ENCODE peak calls at places on chromosomes 13 and 19, in seven cellular contexts. B is Calu3, A is cardiac muscle cell, S is testis, X is AG04449, G is heart right ventricle, R is nephron progenitor cell. M is an unnamed sample.

GRCh38 chr13:103883698-103884097 is 817.5 kb upstream of the SLC10A2 start:
- DNase-seq in A (peak), X (no peak), G (no peak), S (no peak), B (no peak), R (no peak), M (no peak)

GRCh38 chr19:7562646-7563393 is 27.3 kb downstream of the PNPLA6 start:
- DNase-seq in B (no peak), R (peak), A (peak), S (peak), G (no peak), X (no peak), M (no peak)

GRCh38 chr19:30689474-30689873 is 317.3 kb downstream of the ZNF536 start:
- DNase-seq in R (no peak), X (no peak), S (no peak), A (no peak), G (no peak), B (no peak), M (no peak)

GRCh38 chr19:46862504-46862835 is 1.7 kb downstream of the ARHGAP35 start:
- DNase-seq in R (no peak), B (no peak), X (no peak), S (peak), A (no peak), G (no peak), M (no peak)

GRCh38 chr19:1730157-1730556 is 23.1 kb upstream of the ONECUT3 start:
- DNase-seq in R (no peak), B (no peak), A (no peak), X (no peak), S (no peak), G (no peak), M (no peak)

GRCh38 chr19:39174142-39174541 is 22.6 kb upstream of the NCCRP1 start:
- DNase-seq in G (no peak), R (no peak), S (no peak), B (no peak), X (no peak), A (no peak), M (no peak)

GRCh38 chr19:8616861-8617260 is 6.3 kb upstream of the ADAMTS10 start:
- DNase-seq in B (no peak), R (no peak), A (no peak), X (no peak), G (no peak), S (no peak), M (no peak)

GRCh38 chr13:56198350-56198749 is 942.4 kb upstream of the PRR20A start:
- DNase-seq in X (no peak), S (no peak), B (no peak), A (no peak), G (no peak), R (no peak), M (no peak)

GRCh38 chr13:46288570-46289259 is 77.0 kb downstream of the LRRC63 start:
- DNase-seq in R (peak), A (peak), X (no peak), S (no peak), B (peak), G (no peak), M (no peak)
- TF ChIP-seq CTCF in R (peak), A (peak), X (peak), S (peak), B (peak), G (peak), M (peak)

DNA sequence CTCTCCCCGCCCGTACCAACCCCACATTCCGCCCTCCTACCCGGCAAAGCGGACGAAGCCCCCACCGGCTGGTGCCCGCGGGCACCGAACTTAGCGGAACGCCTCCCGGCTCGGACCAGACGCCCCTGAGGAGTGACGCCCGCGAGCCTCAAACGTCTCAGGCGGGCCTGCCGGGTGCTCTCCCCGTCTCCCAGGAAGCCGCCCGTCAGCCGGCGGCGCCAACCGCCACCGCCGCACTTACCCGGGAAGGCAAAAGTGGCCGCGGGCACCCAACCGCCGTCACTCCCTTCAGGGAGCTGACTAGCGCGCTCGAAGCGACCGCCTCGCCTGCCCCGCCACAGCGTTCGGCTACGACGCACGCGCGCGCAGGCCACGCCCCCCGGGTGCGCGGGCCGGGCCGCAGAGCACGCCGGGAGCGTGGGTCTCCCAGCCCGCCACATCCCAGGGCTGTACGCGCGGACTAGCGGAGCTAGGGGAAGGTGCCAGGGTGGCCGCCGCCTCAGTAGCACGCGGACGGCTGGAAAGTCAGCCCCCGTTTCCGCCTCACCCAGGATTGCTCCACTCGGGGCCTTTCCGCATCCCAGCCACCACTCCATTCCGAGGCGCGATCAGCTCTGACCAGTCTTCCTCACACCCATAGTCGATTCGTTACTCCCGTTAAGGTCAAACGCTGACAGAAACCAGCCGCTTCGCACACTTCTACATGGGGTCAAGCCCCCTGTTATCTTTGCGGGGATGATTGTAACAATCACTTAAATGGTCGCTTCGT is at the start of gene TEX30:
- DNase-seq in B (peak), X (no peak), G (peak), A (peak), R (peak), S (peak), M (peak)
- TF ChIP-seq CTCF in B (no peak), X (no peak), G (peak), A (no peak), R (no peak), S (no peak), M (no peak)

GRCh38 chr19:53424968-53425597 is 6.7 kb upstream of the ZNF761 start:
- DNase-seq in A (peak), G (peak), X (no peak), R (peak), B (no peak), S (peak), M (no peak)
- TF ChIP-seq CTCF in A (peak), G (peak), X (peak), R (peak), B (no peak), S (peak), M (peak)

DNA sequence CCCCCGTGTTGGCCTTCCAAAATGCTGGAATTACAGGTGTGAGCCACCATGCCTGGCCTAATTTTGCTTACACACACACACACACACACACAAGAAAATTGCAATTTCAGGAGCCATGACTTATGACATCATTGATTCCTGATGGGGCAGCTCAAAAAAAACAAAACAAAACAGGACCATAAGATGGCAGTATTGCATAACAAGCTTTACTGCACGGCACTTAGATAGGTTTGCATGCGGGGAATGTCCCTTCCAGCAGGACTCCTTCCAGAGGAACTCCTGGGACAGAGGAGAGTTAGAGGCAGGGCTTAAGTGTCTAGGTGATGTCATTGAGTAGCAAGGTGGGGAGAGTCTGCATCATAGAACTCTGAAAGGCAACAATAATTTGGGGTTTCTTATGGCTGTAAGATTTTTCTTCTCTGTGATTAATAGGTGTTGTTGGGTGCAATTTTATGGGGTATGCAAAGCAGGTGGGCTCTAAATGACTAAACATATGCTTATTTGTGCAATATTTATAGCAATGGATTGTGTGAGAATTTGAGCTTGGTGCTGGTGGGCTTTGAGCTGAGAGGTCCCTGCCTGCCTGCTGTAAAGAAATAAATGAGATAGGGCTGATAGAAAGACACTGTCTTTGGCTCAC is 9.0 kb upstream of the ACSBG2 start:
- DNase-seq in S (no peak), B (peak), G (no peak), X (no peak), A (peak), R (no peak), M (peak)
- TF ChIP-seq CTCF in S (no peak), B (no peak), G (no peak), X (peak), A (peak), R (no peak), M (peak)

GRCh38 chr19:45347570-45348366 is 7.2 kb downstream of the KLC3 start:
- DNase-seq in X (no peak), G (no peak), R (no peak), A (no peak), S (no peak), B (no peak), M (no peak)

GRCh38 chr19:45350477-45351058 is 10.0 kb downstream of the KLC3 start:
- DNase-seq in A (no peak), X (no peak), S (no peak), B (no peak), G (no peak), R (no peak), M (no peak)

GRCh38 chr19:45348367-45349125 is 8.0 kb downstream of the KLC3 start:
- DNase-seq in S (no peak), G (no peak), B (no peak), A (no peak), R (no peak), X (no peak), M (no peak)

GRCh38 chr19:45349430-45349941 is 8.9 kb downstream of the KLC3 start:
- DNase-seq in A (no peak), R (no peak), S (no peak), G (no peak), B (no peak), X (no peak), M (no peak)

GRCh38 chr19:45349126-45349415 is 8.5 kb downstream of the KLC3 start:
- DNase-seq in S (no peak), G (no peak), X (no peak), R (no peak), A (no peak), B (no peak), M (no peak)
- TF ChIP-seq CTCF in S (no peak), G (no peak), X (no peak), R (no peak), A (no peak), B (no peak), M (no peak)

DNA sequence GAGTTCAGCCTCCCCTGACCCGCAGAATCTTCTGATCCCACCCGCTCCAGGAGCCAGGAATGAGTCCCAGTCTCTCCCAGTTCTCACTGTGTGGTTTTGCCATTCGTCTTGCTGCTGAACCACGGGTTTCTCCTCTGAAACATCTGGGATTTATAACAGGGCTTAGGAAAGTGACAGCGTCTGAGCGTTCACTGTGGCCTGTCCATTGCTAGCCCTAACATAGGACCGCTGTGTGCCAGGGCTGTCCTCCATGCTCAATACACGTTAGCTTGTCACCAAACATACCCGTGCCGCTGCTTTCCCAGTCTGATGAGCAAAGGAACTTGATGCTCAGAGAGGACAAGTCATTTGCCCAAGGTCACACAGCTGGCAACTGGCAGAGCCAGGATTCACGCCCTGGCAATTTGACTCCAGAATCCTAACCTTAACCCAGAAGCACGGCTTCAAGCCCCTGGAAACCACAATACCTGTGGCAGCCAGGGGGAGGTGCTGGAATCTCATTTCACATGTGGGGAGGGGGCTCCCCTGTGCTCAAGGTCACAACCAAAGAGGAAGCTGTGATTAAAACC is 1.1 kb upstream of the APOE start:
- DNase-seq in B (no peak), X (no peak), G (no peak), R (no peak), A (no peak), S (no peak), M (no peak)
- TF ChIP-seq CTCF in B (no peak), X (no peak), G (peak), R (no peak), A (peak), S (no peak), M (peak)

DNA sequence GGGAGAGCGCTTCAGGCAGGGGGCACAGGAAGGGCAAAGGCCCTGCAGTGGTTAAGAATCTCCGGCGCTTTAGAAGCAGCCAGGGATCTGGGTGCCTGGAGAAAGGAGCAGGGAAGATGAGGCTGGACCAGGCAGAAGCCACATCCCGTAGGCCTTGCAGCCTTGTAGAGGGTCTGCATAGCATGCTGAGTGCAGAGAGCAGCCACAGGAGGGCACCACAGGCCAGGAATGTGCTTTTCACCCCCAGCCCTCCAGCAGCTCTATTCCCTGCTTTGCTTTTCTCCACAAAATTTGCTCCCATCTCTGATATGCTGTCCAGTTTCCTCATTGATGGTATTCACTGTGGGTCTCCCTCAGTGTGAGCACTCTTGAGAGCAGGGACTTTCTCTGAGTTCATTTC is 5.7 kb downstream of the WDR62 start:
- DNase-seq in S (peak), G (peak), R (peak), A (peak), X (no peak), B (peak), M (peak)
- TF ChIP-seq CTCF in S (peak), G (peak), R (peak), A (peak), X (peak), B (peak), M (peak)

GRCh38 chr19:23440791-23441190 is 45.5 kb upstream of the ZNF91 start:
- DNase-seq in R (peak), B (peak), A (peak), G (no peak), S (peak), X (no peak), M (no peak)
- TF ChIP-seq CTCF in R (peak), B (peak), A (peak), G (peak), S (no peak), X (peak), M (peak)

GRCh38 chr19:40528533-40529092 is 48.1 kb upstream of the SHKBP1 start:
- DNase-seq in S (no peak), G (no peak), A (no peak), B (no peak), R (no peak), X (no peak), M (no peak)
- TF ChIP-seq CTCF in S (no peak), G (no peak), A (no peak), B (no peak), R (no peak), X (no peak), M (no peak)

GRCh38 chr19:23283925-23284324 is 33.7 kb upstream of the ZNF724 start:
- DNase-seq in A (peak), X (no peak), R (peak), G (peak), S (peak), B (peak), M (peak)

GRCh38 chr19:23287620-23288019 is 37.4 kb upstream of the ZNF724 start:
- DNase-seq in R (no peak), B (no peak), A (no peak), G (no peak), S (no peak), X (no peak), M (no peak)

GRCh38 chr19:23281663-23282276 is 31.6 kb upstream of the ZNF724 start:
- DNase-seq in B (no peak), R (no peak), X (no peak), G (no peak), A (no peak), S (no peak), M (no peak)

GRCh38 chr19:23285948-23286347 is 35.8 kb upstream of the ZNF724 start:
- DNase-seq in G (no peak), B (no peak), A (no peak), X (no peak), S (no peak), R (no peak), M (no peak)

GRCh38 chr19:23286477-23286876 is 36.3 kb upstream of the ZNF724 start:
- DNase-seq in A (no peak), G (no peak), S (no peak), R (no peak), B (no peak), X (no peak), M (no peak)
- TF ChIP-seq CTCF in A (no peak), G (no peak), S (no peak), R (peak), B (no peak), X (no peak), M (peak)